ENCODE peak calls at places on chromosomes 16 and 17, in four cellular contexts. R is adrenal gland; K is esophagus muscularis mucosa; N is CD8-positive, alpha-beta memory T cell. M is an unnamed sample.

GRCh38 chr16:31529398-31530312 is 2.0 kb downstream of the AHSP start:
- DNase-seq in R (no peak), K (no peak), N (no peak), M (no peak)

GRCh38 chr17:77846531-77847085 is 111.9 kb upstream of the TNRC6C start:
- DNase-seq in R (no peak), K (no peak), N (peak; percentile 27), M (peak; percentile 18)

GRCh38 chr17:65531508-65532431 is 29.7 kb downstream of the AXIN2 start:
- DNase-seq in R (peak; percentile 73), K (no peak), N (no peak), M (no peak)

GRCh38 chr17:80256034-80256350 is 4.7 kb upstream of the RNF213 start:
- DNase-seq in R (no peak), K (no peak), N (no peak), M (no peak)

GRCh38 chr17:30454635-30455034 is 22.6 kb upstream of the GOSR1 start:
- DNase-seq in R (no peak), K (no peak), N (no peak), M (no peak)

GRCh38 chr17:1625507-1626080 is 3.0 kb downstream of the SLC43A2 start:
- DNase-seq in R (no peak), K (no peak), N (no peak), M (no peak)

GRCh38 chr17:7408341-7408740 is 696 bp downstream of the NLGN2 start:
- DNase-seq in R (no peak), K (no peak), N (peak; percentile 51), M (peak; percentile 33)

GRCh38 chr17:14580494-14580893 is 279.6 kb downstream of the HS3ST3B1 start:
- DNase-seq in R (no peak), K (no peak), N (no peak), M (no peak)

GRCh38 chr16:2447920-2448583 is 11.9 kb upstream of the TEDC2 start:
- DNase-seq in R (peak; percentile 67), K (no peak), N (no peak), M (no peak)

GRCh38 chr16:27444015-27444414 is 42.0 kb downstream of the IL21R start:
- DNase-seq in R (no peak), K (no peak), N (no peak), M (no peak)

GRCh38 chr16:29790949-29791844 is 646 bp downstream of the KIF22 start:
- DNase-seq in R (no peak), K (no peak), N (no peak), M (peak; percentile 20)

GRCh38 chr17:72477529-72477928 is 356.7 kb downstream of the SOX9 start:
- DNase-seq in R (no peak), K (no peak), N (no peak), M (no peak)

DNA sequence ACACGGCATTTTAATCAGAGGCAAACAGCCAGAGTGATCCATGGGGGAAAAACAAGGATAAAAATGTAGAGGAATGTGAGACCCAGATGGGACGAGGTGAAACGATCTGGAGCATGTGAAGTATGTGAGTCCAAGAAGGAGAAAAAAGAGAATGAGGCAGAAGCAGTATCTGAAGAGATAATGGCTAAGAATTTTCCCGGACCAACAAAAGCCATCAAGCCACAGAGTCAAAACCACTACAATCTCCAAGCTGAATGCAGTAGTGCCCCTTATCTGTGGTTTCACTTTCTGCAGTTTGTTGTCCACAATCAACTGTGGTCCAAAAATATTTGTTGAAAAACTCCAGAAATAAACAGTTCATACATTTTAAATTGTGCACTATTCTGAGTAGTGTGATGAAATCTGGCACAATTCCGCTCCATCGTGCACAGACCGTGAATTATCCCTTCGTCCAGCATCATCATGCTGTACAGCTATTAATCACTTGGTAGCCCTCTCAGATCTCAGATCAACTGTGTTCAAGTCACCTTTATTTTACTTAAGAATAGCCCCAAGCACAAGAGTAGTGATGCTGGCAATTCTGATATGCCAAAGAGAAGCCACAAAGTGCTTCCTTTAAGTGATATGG is 18.7 kb downstream of the MYH10 start:
- DNase-seq in R (no peak), K (no peak), N (no peak), M (no peak)
- H3K27ac ChIP-seq in R (no peak overlapping the region), K (peak overlapping the region; percentile 57), N (no peak overlapping the region), M (no peak overlapping the region)

DNA sequence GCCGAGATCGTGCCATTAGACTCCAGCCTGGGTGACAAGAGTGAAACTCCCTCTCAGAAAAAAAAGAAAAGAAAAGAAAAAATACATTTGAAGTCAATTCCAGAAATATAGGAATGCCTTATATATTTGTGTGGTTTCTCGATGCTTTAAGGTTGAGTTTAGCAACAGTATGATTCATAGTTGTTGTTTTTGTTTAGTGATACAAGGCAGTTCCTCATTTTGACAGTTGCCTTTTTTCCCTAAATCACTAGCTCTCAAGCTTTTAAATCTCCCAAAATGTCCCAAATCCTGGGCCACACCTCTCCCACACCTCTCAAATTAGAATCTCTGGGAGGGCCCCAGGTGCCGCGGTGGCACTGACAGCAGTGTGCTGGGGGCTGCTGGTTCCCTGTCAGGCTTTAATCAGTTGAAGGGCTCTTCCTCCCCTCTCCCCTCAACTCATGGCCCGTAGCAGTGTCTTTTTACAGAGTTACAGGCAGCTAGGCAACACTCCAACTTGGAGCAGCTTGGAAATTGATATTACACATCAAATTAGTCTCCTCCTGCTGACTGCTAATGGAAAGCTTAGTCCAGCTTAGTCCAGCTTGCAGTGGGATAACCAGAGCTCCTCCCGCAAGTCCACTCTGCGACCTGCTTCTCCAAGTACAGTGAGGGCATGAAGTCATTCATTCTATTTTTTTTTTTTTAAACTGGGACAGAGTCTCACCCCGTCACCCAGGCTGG is 58.5 kb downstream of the EPN2 start:
- DNase-seq in R (no peak), K (no peak), N (no peak), M (no peak)
- H3K4me1 ChIP-seq in R (peaks cover 35% of the 10 kb centered on the region), K (peaks cover 73% of the 10 kb centered on the region), N (no peaks in the 10 kb centered on the region), M (no peaks in the 10 kb centered on the region)

GRCh38 chr17:40315206-40315605 is 6.2 kb downstream of the RARA start:
- DNase-seq in R (no peak), K (no peak), N (no peak), M (no peak)

GRCh38 chr17:40317345-40317873 is 8.4 kb downstream of the RARA start:
- DNase-seq in R (no peak), K (no peak), N (no peak), M (peak; percentile 44)

GRCh38 chr17:40315678-40316570 is 6.9 kb downstream of the RARA start:
- DNase-seq in R (no peak), K (no peak), N (no peak), M (no peak)

GRCh38 chr17:40317880-40318834 is 9.2 kb downstream of the RARA start:
- DNase-seq in R (peak; percentile 96), K (peak; percentile 98), N (peak; percentile 90), M (peak; percentile 89)

DNA sequence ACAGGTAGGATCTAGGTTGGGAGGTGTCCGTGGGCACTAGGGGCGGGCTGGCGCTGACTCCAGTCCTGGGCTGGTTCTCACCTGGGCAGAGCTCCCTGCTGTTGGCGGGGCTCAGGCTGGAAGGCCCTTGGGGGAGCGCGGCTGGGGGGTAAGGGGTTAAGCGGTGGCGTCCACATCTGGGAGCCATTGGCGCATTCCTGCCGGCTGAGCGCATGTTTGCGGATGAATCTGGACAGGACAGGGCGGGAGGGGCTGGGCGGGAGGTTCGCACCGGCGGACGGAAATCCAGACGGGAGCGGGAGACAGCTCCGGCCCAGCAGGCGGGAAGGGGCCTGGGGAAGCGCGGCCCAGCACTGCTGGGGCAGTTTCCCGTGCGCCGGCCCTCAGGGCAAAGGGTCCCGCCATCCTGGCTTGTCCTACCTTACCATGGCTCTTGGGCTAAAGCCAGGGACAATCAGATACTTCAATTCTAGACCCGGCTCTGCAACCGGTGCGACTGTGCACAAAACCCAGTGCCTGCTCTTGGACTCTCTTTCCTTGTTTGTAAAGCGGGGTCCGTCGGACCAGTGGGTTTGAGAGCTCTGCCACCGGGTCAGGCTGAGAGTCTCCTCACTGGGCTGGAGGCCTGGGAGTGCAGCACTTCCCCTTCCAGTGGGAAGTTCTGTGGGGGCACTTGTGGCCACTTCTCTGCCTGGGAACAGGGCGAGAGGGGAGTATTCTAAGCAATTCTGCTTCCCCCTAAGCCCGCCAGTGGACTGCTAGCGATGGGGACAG is 7.8 kb downstream of the RARA start:
- DNase-seq in R (peak; percentile 59), K (no peak), N (no peak), M (no peak)
- H3K4me3 ChIP-seq in R (no peak overlapping the region), K (peak overlapping the region; percentile 99), N (peak overlapping the region; percentile 92), M (no peak overlapping the region)

DNA sequence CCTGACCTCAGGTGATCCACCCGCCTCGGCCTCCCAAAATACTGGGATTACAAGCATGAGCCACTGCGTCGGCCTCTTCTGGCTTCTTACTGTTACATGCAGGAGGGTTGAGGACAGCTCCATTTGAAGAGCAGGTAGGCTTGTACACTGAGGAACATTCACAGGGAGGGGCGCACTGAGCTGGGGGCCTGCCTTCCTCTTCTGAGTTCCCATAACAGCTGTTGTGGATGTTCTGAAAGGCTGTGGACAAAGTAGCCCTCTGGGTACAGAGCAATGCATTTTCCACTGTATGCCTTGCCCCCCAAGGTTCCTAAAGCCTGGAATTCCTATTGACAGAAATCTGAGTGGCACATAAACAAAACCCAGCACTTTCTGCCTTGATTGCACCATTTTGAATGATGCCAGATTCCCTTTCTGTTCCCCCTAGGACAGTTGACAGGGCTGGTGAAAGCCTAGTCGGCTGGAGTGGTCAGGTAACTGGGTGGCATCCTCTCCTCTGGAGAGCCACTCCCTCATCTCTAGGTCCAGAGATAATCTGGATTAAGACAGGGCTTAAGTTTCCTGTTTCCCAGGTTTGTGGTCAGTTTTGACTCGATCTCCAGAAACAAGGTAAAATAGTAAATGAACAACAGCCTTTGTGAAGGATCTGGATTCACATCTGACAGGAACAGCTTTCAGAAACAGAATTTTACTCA is 1.4 kb upstream of the CDK5R1 start:
- DNase-seq in R (no peak), K (no peak), N (no peak), M (no peak)
- H3K27ac ChIP-seq in R (peak overlapping the region; percentile 89), K (peak overlapping the region; percentile 83), N (no peak overlapping the region), M (no peak overlapping the region)

M was measured in CD4-positive, alpha-beta memory T cell.